ENCODE peak calls at places on chromosomes 16 and 17, in four cellular contexts. V, Y, F and W are unnamed samples.
A peak's percentile ranks its signal among the peaks of the same experiment; 100 is the strongest.

GRCh38 chr17:38546396-38546795 is 59.4 kb downstream of the SRCIN1 start:
- DNase-seq in V (no peak), Y (no peak), F (no peak), W (no peak)

GRCh38 chr17:63696381-63696961 is 3.5 kb downstream of the LIMD2 start:
- DNase-seq in V (peak; percentile 51), Y (peak; percentile 73), F (peak; percentile 28), W (peak; percentile 77)

GRCh38 chr16:61014869-61015268 is 1021.4 kb downstream of the CDH8 start:
- DNase-seq in V (no peak), Y (no peak), F (no peak), W (peak; percentile 18)

GRCh38 chr16:82031116-82032084 is 3.7 kb upstream of the HSD17B2 start:
- DNase-seq in V (peak; percentile 86), Y (peak; percentile 69), F (peak; percentile 63), W (peak; percentile 59)

GRCh38 chr17:9837551-9838471 is 12.1 kb downstream of the GLP2R start:
- DNase-seq in V (peak; percentile 73), Y (no peak), F (peak; percentile 37), W (no peak)

GRCh38 chr17:4833941-4834501 is 881 bp downstream of the MINK1 start:
- DNase-seq in V (peak; percentile 46), Y (peak; percentile 24), F (peak; percentile 44), W (peak; percentile 29)

GRCh38 chr17:83125515-83126274 is 46.3 kb downstream of the METRNL start:
- DNase-seq in V (peak; percentile 58), Y (no peak), F (no peak), W (peak; percentile 87)

GRCh38 chr16:27483624-27484023 is 66.1 kb downstream of the GTF3C1 start:
- DNase-seq in V (no peak), Y (no peak), F (no peak), W (no peak)

GRCh38 chr16:12500771-12501170 is 302.9 kb downstream of the CPPED1 start:
- DNase-seq in V (no peak), Y (no peak), F (no peak), W (peak; percentile 8)

GRCh38 chr17:45087978-45088377 is 26.9 kb downstream of the NMT1 start:
- DNase-seq in V (no peak), Y (no peak), F (no peak), W (no peak)

GRCh38 chr17:79746955-79747507 is 16.3 kb downstream of the ENPP7 start:
- DNase-seq in V (no peak), Y (no peak), F (peak; percentile 7), W (no peak)

GRCh38 chr17:70535986-70536385 is 366.7 kb downstream of the KCNJ2 start:
- DNase-seq in V (no peak), Y (no peak), F (no peak), W (no peak)

GRCh38 chr17:28404007-28404406 is 2.0 kb downstream of the SLC46A1 start:
- DNase-seq in V (no peak), Y (no peak), F (no peak), W (no peak)

GRCh38 chr17:71727292-71727691 is 393.5 kb upstream of the SOX9 start:
- DNase-seq in V (no peak), Y (no peak), F (no peak), W (no peak)